ENCODE peak calls at places on chromosomes 13 and 19, in nine cellular contexts. V is body of pancreas, G is heart left ventricle, P is RWPE2, M is right lobe of liver, W is PC-9, R is Peyer's patch, N is ascending aorta, S is uterus. K is an unnamed sample.

GRCh38 chr13:40189426-40189825 is 477.0 kb downstream of the FOXO1 start:
- DNase-seq in V (no peak), G (no peak), P (no peak), M (no peak), W (no peak), R (no peak), N (no peak), S (no peak), K (no peak)

GRCh38 chr19:781800-782194 is 15.5 kb upstream of the PTBP1 start:
- DNase-seq in V (no peak), G (no peak), P (no peak), M (no peak), W (no peak), R (no peak), N (no peak), S (no peak), K (no peak)

GRCh38 chr13:40130871-40131636 is 475.6 kb downstream of the COG6 start:
- DNase-seq in V (no peak), G (no peak), P (no peak), M (no peak), W (peak; percentile 66), R (no peak), N (peak; percentile 65), S (no peak), K (no peak)

GRCh38 chr19:40921005-40921897 is 39.2 kb upstream of the CYP2A7 start:
- DNase-seq in V (peak; percentile 25), G (no peak), P (no peak), M (peak; percentile 92), W (peak; percentile 99), R (peak; percentile 78), N (no peak), S (no peak), K (peak; percentile 84)

GRCh38 chr19:54696117-54696548 is 28.1 kb upstream of the KIR3DL3 start:
- DNase-seq in V (no peak), G (no peak), P (no peak), M (no peak), W (peak; percentile 8), R (no peak), N (no peak), S (no peak), K (no peak)

GRCh38 chr13:86725105-86725504 is 925.9 kb upstream of the SLITRK6 start:
- DNase-seq in V (no peak), G (no peak), P (no peak), M (no peak), W (no peak), R (no peak), N (no peak), S (no peak), K (no peak)

GRCh38 chr13:76868451-76868850 is 17.8 kb downstream of the KCTD12 start:
- DNase-seq in V (no peak), G (no peak), P (no peak), M (no peak), W (no peak), R (no peak), N (no peak), S (no peak), K (no peak)

GRCh38 chr13:66322193-66322592 is 907.9 kb downstream of the PCDH9 start:
- DNase-seq in V (no peak), G (no peak), P (no peak), M (no peak), W (no peak), R (no peak), N (no peak), S (no peak), K (no peak)

GRCh38 chr19:18216789-18217188 is 9.4 kb downstream of the PDE4C start:
- DNase-seq in V (no peak), G (no peak), P (no peak), M (no peak), W (no peak), R (no peak), N (no peak), S (no peak), K (no peak)

GRCh38 chr13:66835040-66835628 is 395.0 kb downstream of the PCDH9 start:
- DNase-seq in V (peak; percentile 70), G (peak; percentile 85), P (no peak), M (peak; percentile 79), W (no peak), R (peak; percentile 41), N (peak; percentile 61), S (peak; percentile 31), K (no peak)

DNA sequence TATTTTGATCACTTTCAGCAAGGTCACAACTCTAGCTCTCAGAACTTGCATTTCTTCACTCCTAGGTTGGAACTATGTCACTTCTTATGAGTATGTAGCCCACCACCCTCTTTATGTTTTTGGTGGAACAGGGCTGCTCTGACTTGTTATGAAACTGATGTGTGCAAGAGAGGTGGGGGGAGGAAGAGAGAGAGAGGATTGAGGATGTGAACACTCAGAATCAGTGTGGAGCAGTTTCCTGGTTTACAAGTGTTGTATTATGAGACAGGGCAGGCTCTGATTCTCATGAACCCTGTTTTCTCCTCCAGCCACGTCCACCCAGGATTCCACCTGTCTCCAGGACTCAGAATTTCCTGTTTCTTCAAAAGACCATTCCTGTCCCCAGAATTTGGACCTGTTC is 16.1 kb downstream of the ZNF317 start:
- DNase-seq in V (no peak), G (no peak), P (no peak), M (no peak), W (no peak), R (no peak), N (no peak), S (no peak), K (no peak)
- H3K36me3 ChIP-seq in V (peaks cover 34% of the 10 kb centered on the region), G (peaks cover 58% of the 10 kb centered on the region), P (peaks cover 95% of the 10 kb centered on the region), M (peaks cover 56% of the 10 kb centered on the region), W (peaks cover 97% of the 10 kb centered on the region), R (peaks cover 9% of the 10 kb centered on the region), N (peaks cover 99% of the 10 kb centered on the region), S (no peaks in the 10 kb centered on the region), K (peaks cover 65% of the 10 kb centered on the region)

GRCh38 chr19:31444931-31445330 is 95.7 kb upstream of the TSHZ3 start:
- DNase-seq in V (no peak), G (no peak), P (no peak), M (no peak), W (no peak), R (no peak), N (no peak), S (no peak), K (no peak)

GRCh38 chr19:31436121-31436776 is 87.0 kb upstream of the TSHZ3 start:
- DNase-seq in V (no peak), G (no peak), P (no peak), M (no peak), W (no peak), R (no peak), N (no peak), S (no peak), K (no peak)

GRCh38 chr19:31438401-31439269 is 89.4 kb upstream of the TSHZ3 start:
- DNase-seq in V (no peak), G (no peak), P (no peak), M (no peak), W (no peak), R (no peak), N (no peak), S (no peak), K (no peak)

DNA sequence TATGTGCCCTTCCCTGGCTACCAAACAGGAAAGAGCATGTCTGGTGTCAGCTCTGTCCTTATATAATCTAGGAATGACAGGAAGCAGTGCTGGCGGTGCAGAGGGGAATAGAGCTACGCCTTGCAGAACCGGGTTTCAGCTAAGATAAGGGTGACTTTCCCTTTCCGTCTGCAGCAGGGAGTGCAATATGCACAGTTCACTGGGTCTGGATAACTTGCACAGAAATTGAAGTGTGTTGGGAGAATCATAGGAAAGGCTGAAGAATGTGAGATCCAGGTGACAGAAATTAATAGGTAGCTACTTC is 90.0 kb upstream of the TSHZ3 start:
- DNase-seq in V (no peak), G (no peak), P (no peak), M (no peak), W (no peak), R (no peak), N (no peak), S (no peak), K (no peak)
- H3K27ac ChIP-seq in V (no peak overlapping the region), G (no peak overlapping the region), P (no peak overlapping the region), M (no peak overlapping the region), W (no peak overlapping the region), R (no peak overlapping the region), N (no peak overlapping the region), S (no peak overlapping the region), K (no peak overlapping the region)

GRCh38 chr19:44897835-44898234 is 6.8 kb downstream of the TOMM40 start:
- DNase-seq in V (no peak), G (no peak), P (no peak), M (no peak), W (no peak), R (no peak), N (no peak), S (no peak), K (no peak)
- H3K36me3 ChIP-seq in V (peaks cover 6% of the 10 kb centered on the region), G (peaks cover 87% of the 10 kb centered on the region), P (peaks cover 86% of the 10 kb centered on the region), M (peaks cover 8% of the 10 kb centered on the region), W (peaks cover 58% of the 10 kb centered on the region), R (no peaks in the 10 kb centered on the region), N (peaks cover 89% of the 10 kb centered on the region), S (no peaks in the 10 kb centered on the region), K (peaks cover 89% of the 10 kb centered on the region)

GRCh38 chr19:4911314-4911713 is 2.0 kb downstream of the UHRF1 start:
- DNase-seq in V (no peak), G (no peak), P (no peak), M (no peak), W (no peak), R (no peak), N (no peak), S (no peak), K (no peak)

GRCh38 chr19:4913996-4914735 is 4.9 kb downstream of the UHRF1 start:
- DNase-seq in V (no peak), G (no peak), P (no peak), M (no peak), W (peak; percentile 36), R (no peak), N (no peak), S (no peak), K (no peak)

GRCh38 chr19:4911786-4912672 is 2.7 kb downstream of the UHRF1 start:
- DNase-seq in V (peak; percentile 56), G (no peak), P (peak; percentile 95), M (no peak), W (peak; percentile 97), R (peak; percentile 68), N (peak; percentile 94), S (peak; percentile 70), K (peak; percentile 60)

GRCh38 chr19:4916292-4917082 is 7.2 kb downstream of the UHRF1 start:
- DNase-seq in V (no peak), G (no peak), P (no peak), M (no peak), W (no peak), R (no peak), N (no peak), S (no peak), K (no peak)

DNA sequence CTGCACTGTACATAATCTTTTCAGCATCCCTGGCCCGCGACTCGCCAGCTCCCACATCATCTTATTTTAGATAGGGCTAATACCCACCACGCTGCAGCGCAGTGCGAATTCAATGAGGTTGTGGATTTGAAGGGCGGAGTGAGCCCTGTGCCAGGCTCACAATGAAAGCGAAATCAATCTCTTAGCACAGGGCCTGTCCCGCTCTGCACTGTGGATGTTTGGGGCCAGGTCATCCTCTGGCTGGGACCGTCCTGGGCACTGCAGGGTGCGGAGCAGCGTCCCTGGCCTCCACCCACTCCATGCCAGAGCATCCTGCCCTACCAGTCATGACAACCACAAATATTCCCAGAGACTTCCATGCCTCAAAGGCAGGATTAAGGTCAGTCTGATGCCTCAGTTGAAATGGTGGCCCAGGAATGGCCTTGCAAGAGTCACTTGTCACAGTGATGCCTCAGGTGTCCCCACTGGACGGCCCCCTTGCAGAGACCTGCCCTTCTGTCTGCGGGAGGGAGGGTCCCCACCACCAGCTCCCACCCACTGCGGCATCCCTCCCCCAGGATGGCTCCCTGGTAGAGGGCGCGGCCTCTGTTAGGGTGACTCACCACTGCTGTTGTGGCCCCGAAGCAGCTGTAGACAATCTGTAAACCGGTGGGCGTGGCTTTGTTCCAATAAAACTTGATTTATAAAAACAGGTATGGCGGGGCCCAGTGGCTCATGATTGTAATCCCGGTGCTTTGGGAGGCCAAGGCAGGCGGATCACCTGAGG is 5.6 kb downstream of the UHRF1 start:
- DNase-seq in V (no peak), G (no peak), P (peak; percentile 94), M (no peak), W (peak; percentile 91), R (peak; percentile 81), N (no peak), S (no peak), K (peak; percentile 62)
- H3K27ac ChIP-seq in V (no peak overlapping the region), G (no peak overlapping the region), P (peak overlapping the region; percentile 84), M (peak overlapping the region; percentile 18), W (peak overlapping the region; percentile 89), R (peak overlapping the region; percentile 75), N (no peak overlapping the region), S (no peak overlapping the region), K (no peak overlapping the region)